ENCODE peak calls at places on chromosomes 4 and X, in four cellular contexts. One of them, this sample, is unnamed.

GRCh38 chrX:18879144-18879543 is 104.8 kb downstream of the PHKA2 start:
- DNase-seq in naive thymus-derived CD4-positive, alpha-beta T cell: no peak
- DNase-seq in foreskin keratinocyte: no peak
- DNase-seq in Peyer's patch: peak; percentile 26
- DNase-seq in this sample: no peak

GRCh38 chrX:111568356-111568755 is 56.9 kb downstream of the SERTM2 start:
- DNase-seq in naive thymus-derived CD4-positive, alpha-beta T cell: no peak
- DNase-seq in foreskin keratinocyte: no peak
- DNase-seq in Peyer's patch: no peak
- DNase-seq in this sample: no peak

GRCh38 chr4:75845992-75846391 is 56.3 kb downstream of the PPEF2 start:
- DNase-seq in naive thymus-derived CD4-positive, alpha-beta T cell: no peak
- DNase-seq in foreskin keratinocyte: no peak
- DNase-seq in Peyer's patch: no peak
- DNase-seq in this sample: no peak

GRCh38 chr4:1344696-1345095 is 2.3 kb upstream of the UVSSA start:
- DNase-seq in naive thymus-derived CD4-positive, alpha-beta T cell: no peak
- DNase-seq in foreskin keratinocyte: peak; percentile 40
- DNase-seq in Peyer's patch: no peak
- DNase-seq in this sample: no peak

GRCh38 chr4:122480023-122480422 is 23.5 kb upstream of the IL2 start:
- DNase-seq in naive thymus-derived CD4-positive, alpha-beta T cell: no peak
- DNase-seq in foreskin keratinocyte: no peak
- DNase-seq in Peyer's patch: no peak
- DNase-seq in this sample: no peak

GRCh38 chr4:95506264-95506663 is 42.5 kb downstream of the UNC5C start:
- DNase-seq in naive thymus-derived CD4-positive, alpha-beta T cell: no peak
- DNase-seq in foreskin keratinocyte: peak; percentile 80
- DNase-seq in Peyer's patch: no peak
- DNase-seq in this sample: no peak

GRCh38 chr4:155237567-155237966 is 29.1 kb downstream of the NPY2R start:
- DNase-seq in naive thymus-derived CD4-positive, alpha-beta T cell: no peak
- DNase-seq in foreskin keratinocyte: no peak
- DNase-seq in Peyer's patch: no peak
- DNase-seq in this sample: no peak

GRCh38 chr4:183099537-183100297 is 660 bp downstream of the WWC2 start:
- DNase-seq in naive thymus-derived CD4-positive, alpha-beta T cell: peak; percentile 26
- DNase-seq in foreskin keratinocyte: peak; percentile 18
- DNase-seq in Peyer's patch: no peak
- DNase-seq in this sample: no peak

GRCh38 chr4:56220261-56220660 is 167.0 kb downstream of the AASDH start:
- DNase-seq in naive thymus-derived CD4-positive, alpha-beta T cell: no peak
- DNase-seq in foreskin keratinocyte: peak; percentile 33
- DNase-seq in Peyer's patch: no peak
- DNase-seq in this sample: no peak

GRCh38 chrX:135713795-135714194 is 356 bp downstream of the CT45A1 start:
- DNase-seq in naive thymus-derived CD4-positive, alpha-beta T cell: no peak
- DNase-seq in foreskin keratinocyte: no peak
- DNase-seq in Peyer's patch: no peak
- DNase-seq in this sample: no peak

GRCh38 chr4:75004755-75005668 is 72.1 kb downstream of the PARM1 start:
- DNase-seq in naive thymus-derived CD4-positive, alpha-beta T cell: no peak
- DNase-seq in foreskin keratinocyte: peak; percentile 34
- DNase-seq in Peyer's patch: no peak
- DNase-seq in this sample: no peak

GRCh38 chr4:182074842-182075241 is 168.4 kb upstream of the TENM3 start:
- DNase-seq in naive thymus-derived CD4-positive, alpha-beta T cell: no peak
- DNase-seq in foreskin keratinocyte: no peak
- DNase-seq in Peyer's patch: no peak
- DNase-seq in this sample: no peak

GRCh38 chr4:72318771-72319170 is 250.2 kb downstream of the ADAMTS3 start:
- DNase-seq in naive thymus-derived CD4-positive, alpha-beta T cell: no peak
- DNase-seq in foreskin keratinocyte: peak; percentile 74
- DNase-seq in Peyer's patch: no peak
- DNase-seq in this sample: no peak

GRCh38 chrX:38216642-38217041 is 4.0 kb downstream of the SRPX start:
- DNase-seq in naive thymus-derived CD4-positive, alpha-beta T cell: no peak
- DNase-seq in foreskin keratinocyte: no peak
- DNase-seq in Peyer's patch: no peak
- DNase-seq in this sample: no peak

GRCh38 chr4:38782452-38783108 is at the start of gene TLR10:
- DNase-seq in naive thymus-derived CD4-positive, alpha-beta T cell: peak; percentile 56
- DNase-seq in foreskin keratinocyte: no peak
- DNase-seq in Peyer's patch: peak; percentile 83
- DNase-seq in this sample: no peak

GRCh38 chr4:139266583-139267257 is 13.3 kb downstream of the MGARP start:
- DNase-seq in naive thymus-derived CD4-positive, alpha-beta T cell: peak; percentile 22
- DNase-seq in foreskin keratinocyte: peak; percentile 59
- DNase-seq in Peyer's patch: peak; percentile 94
- DNase-seq in this sample: peak; percentile 59

GRCh38 chr4:105946771-105947170 is 51.5 kb downstream of the NPNT start:
- DNase-seq in naive thymus-derived CD4-positive, alpha-beta T cell: no peak
- DNase-seq in foreskin keratinocyte: no peak
- DNase-seq in Peyer's patch: no peak
- DNase-seq in this sample: no peak

GRCh38 chr4:182427530-182427929 is 184.3 kb downstream of the TENM3 start:
- DNase-seq in naive thymus-derived CD4-positive, alpha-beta T cell: no peak
- DNase-seq in foreskin keratinocyte: peak; percentile 13
- DNase-seq in Peyer's patch: no peak
- DNase-seq in this sample: no peak

GRCh38 chr4:89217594-89217993 is 90.0 kb downstream of the GPRIN3 start:
- DNase-seq in naive thymus-derived CD4-positive, alpha-beta T cell: no peak
- DNase-seq in foreskin keratinocyte: peak; percentile 37
- DNase-seq in Peyer's patch: no peak
- DNase-seq in this sample: no peak

GRCh38 chr4:108118505-108118904 is 50.2 kb downstream of the LEF1 start:
- DNase-seq in naive thymus-derived CD4-positive, alpha-beta T cell: no peak
- DNase-seq in foreskin keratinocyte: peak; percentile 20
- DNase-seq in Peyer's patch: no peak
- DNase-seq in this sample: peak; percentile 13

GRCh38 chr4:37603070-37603468 is 83.1 kb downstream of the RELL1 start:
- DNase-seq in naive thymus-derived CD4-positive, alpha-beta T cell: peak; percentile 84
- DNase-seq in foreskin keratinocyte: peak; percentile 32
- DNase-seq in Peyer's patch: peak; percentile 91
- DNase-seq in this sample: peak; percentile 51

GRCh38 chr4:30840571-30840970 is 120.4 kb downstream of the PCDH7 start:
- DNase-seq in naive thymus-derived CD4-positive, alpha-beta T cell: no peak
- DNase-seq in foreskin keratinocyte: no peak
- DNase-seq in Peyer's patch: no peak
- DNase-seq in this sample: no peak

GRCh38 chrX:40646489-40647306 is 663 bp downstream of the CXorf38 start:
- DNase-seq in naive thymus-derived CD4-positive, alpha-beta T cell: no peak
- DNase-seq in foreskin keratinocyte: peak; percentile 13
- DNase-seq in Peyer's patch: peak; percentile 65
- DNase-seq in this sample: peak; percentile 11

GRCh38 chrX:149825424-149825823 is 43.7 kb downstream of the MAGEA9 start:
- DNase-seq in naive thymus-derived CD4-positive, alpha-beta T cell: peak; percentile 17
- DNase-seq in foreskin keratinocyte: no peak
- DNase-seq in Peyer's patch: no peak
- DNase-seq in this sample: no peak

GRCh38 chr4:41887821-41888699 is 47.2 kb upstream of the TMEM33 start:
- DNase-seq in naive thymus-derived CD4-positive, alpha-beta T cell: peak; percentile 34
- DNase-seq in foreskin keratinocyte: no peak
- DNase-seq in Peyer's patch: peak; percentile 63
- DNase-seq in this sample: no peak

GRCh38 chr4:11719879-11720278 is 291.2 kb upstream of the HS3ST1 start:
- DNase-seq in naive thymus-derived CD4-positive, alpha-beta T cell: no peak
- DNase-seq in foreskin keratinocyte: no peak
- DNase-seq in Peyer's patch: no peak
- DNase-seq in this sample: no peak

GRCh38 chrX:68429216-68429615 is 4.1 kb downstream of the OPHN1 start:
- DNase-seq in naive thymus-derived CD4-positive, alpha-beta T cell: no peak
- DNase-seq in foreskin keratinocyte: peak; percentile 74
- DNase-seq in Peyer's patch: no peak
- DNase-seq in this sample: no peak

GRCh38 chr4:99200148-99200547 is 18.9 kb downstream of the ADH6 start:
- DNase-seq in naive thymus-derived CD4-positive, alpha-beta T cell: no peak
- DNase-seq in foreskin keratinocyte: no peak
- DNase-seq in Peyer's patch: no peak
- DNase-seq in this sample: no peak

DNA sequence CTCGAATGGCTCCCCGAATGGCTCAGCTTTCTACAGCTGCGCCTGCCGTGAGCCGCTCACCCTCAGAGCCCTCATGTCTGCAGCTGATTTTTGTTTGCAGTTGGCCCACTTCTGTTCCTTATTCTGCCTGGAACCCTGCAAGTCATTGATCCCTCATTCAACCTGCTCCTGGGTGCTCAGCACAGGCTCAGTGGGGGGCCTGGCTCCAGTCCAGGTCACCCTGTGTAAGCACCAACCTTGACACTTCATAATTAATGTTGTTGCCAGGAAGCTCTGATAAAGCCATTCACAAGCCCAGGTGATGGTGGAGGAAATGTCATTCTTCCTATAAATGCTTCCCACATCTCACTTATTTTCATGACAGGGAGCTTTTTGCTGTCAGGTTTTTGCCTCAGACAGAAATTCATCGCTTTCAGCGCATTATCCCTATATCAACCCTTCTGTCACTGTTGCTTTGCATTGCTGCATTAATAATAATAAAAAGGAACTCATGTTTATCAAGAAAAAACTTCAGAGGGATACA is 85.7 kb downstream of the F11 start:
- DNase-seq in naive thymus-derived CD4-positive, alpha-beta T cell: no peak
- DNase-seq in foreskin keratinocyte: no peak
- DNase-seq in Peyer's patch: no peak
- DNase-seq in this sample: no peak
- H3K27ac ChIP-seq in naive thymus-derived CD4-positive, alpha-beta T cell: no peak overlapping the region
- H3K27ac ChIP-seq in foreskin keratinocyte: no peak overlapping the region
- H3K27ac ChIP-seq in Peyer's patch: no peak overlapping the region
- H3K27ac ChIP-seq in this sample: no peak overlapping the region

GRCh38 chr4:78227411-78228057 is 170.4 kb downstream of the FRAS1 start:
- DNase-seq in naive thymus-derived CD4-positive, alpha-beta T cell: no peak
- DNase-seq in foreskin keratinocyte: no peak
- DNase-seq in Peyer's patch: no peak
- DNase-seq in this sample: no peak
- H3K27ac ChIP-seq in naive thymus-derived CD4-positive, alpha-beta T cell: no peak overlapping the region
- H3K27ac ChIP-seq in foreskin keratinocyte: no peak overlapping the region
- H3K27ac ChIP-seq in Peyer's patch: no peak overlapping the region
- H3K27ac ChIP-seq in this sample: no peak overlapping the region

GRCh38 chr4:112927544-112927943 is 121.9 kb upstream of the ANK2 start:
- DNase-seq in naive thymus-derived CD4-positive, alpha-beta T cell: no peak
- DNase-seq in foreskin keratinocyte: peak; percentile 57
- DNase-seq in Peyer's patch: no peak
- DNase-seq in this sample: no peak
- H3K27ac ChIP-seq in naive thymus-derived CD4-positive, alpha-beta T cell: no peak overlapping the region
- H3K27ac ChIP-seq in foreskin keratinocyte: no peak overlapping the region
- H3K27ac ChIP-seq in Peyer's patch: no peak overlapping the region
- H3K27ac ChIP-seq in this sample: no peak overlapping the region

GRCh38 chr4:7067147-7067522 is 729 bp downstream of the GRPEL1 start:
- DNase-seq in naive thymus-derived CD4-positive, alpha-beta T cell: no peak
- DNase-seq in foreskin keratinocyte: no peak
- DNase-seq in Peyer's patch: peak; percentile 73
- DNase-seq in this sample: peak; percentile 20
- H3K27ac ChIP-seq in naive thymus-derived CD4-positive, alpha-beta T cell: peak overlapping the region; percentile 88
- H3K27ac ChIP-seq in foreskin keratinocyte: peak overlapping the region; percentile 21
- H3K27ac ChIP-seq in Peyer's patch: peak overlapping the region; percentile 80
- H3K27ac ChIP-seq in this sample: peak overlapping the region; percentile 86

GRCh38 chr4:5018603-5019002 is 655 bp downstream of the CYTL1 start:
- DNase-seq in naive thymus-derived CD4-positive, alpha-beta T cell: no peak
- DNase-seq in foreskin keratinocyte: no peak
- DNase-seq in Peyer's patch: no peak
- DNase-seq in this sample: no peak
- H3K27ac ChIP-seq in naive thymus-derived CD4-positive, alpha-beta T cell: no peak overlapping the region
- H3K27ac ChIP-seq in foreskin keratinocyte: no peak overlapping the region
- H3K27ac ChIP-seq in Peyer's patch: no peak overlapping the region
- H3K27ac ChIP-seq in this sample: no peak overlapping the region

This sample was measured in effector memory CD4-positive, alpha-beta T cell.